ENCODE peak calls at places on chromosomes 5 and 9, in five cellular contexts. One of them, this sample, is unnamed.
A peak's percentile ranks its signal among the peaks of the same experiment; 100 is the strongest.

GRCh38 chr9:121596515-121596914 is 54.9 kb upstream of the DAB2IP start:
- DNase-seq in suprapubic skin: no peak
- DNase-seq in GM23338: no peak
- DNase-seq in AG04450: no peak
- DNase-seq in esophagus squamous epithelium: no peak
- DNase-seq in this sample: no peak

GRCh38 chr5:54495027-54495426 is 22.5 kb upstream of the SNX18 start:
- DNase-seq in suprapubic skin: no peak
- DNase-seq in GM23338: no peak
- DNase-seq in AG04450: no peak
- DNase-seq in esophagus squamous epithelium: no peak
- DNase-seq in this sample: no peak

GRCh38 chr9:94944623-94945022 is 218.1 kb downstream of the AOPEP start:
- DNase-seq in suprapubic skin: no peak
- DNase-seq in GM23338: no peak
- DNase-seq in AG04450: no peak
- DNase-seq in esophagus squamous epithelium: no peak
- DNase-seq in this sample: no peak

GRCh38 chr5:82390088-82390487 is 111.9 kb upstream of the RPS23 start:
- DNase-seq in suprapubic skin: no peak
- DNase-seq in GM23338: no peak
- DNase-seq in AG04450: no peak
- DNase-seq in esophagus squamous epithelium: no peak
- DNase-seq in this sample: no peak

GRCh38 chr9:6055213-6055612 is 39.8 kb upstream of the RANBP6 start:
- DNase-seq in suprapubic skin: no peak
- DNase-seq in GM23338: peak; percentile 95
- DNase-seq in AG04450: peak; percentile 79
- DNase-seq in esophagus squamous epithelium: no peak
- DNase-seq in this sample: no peak

GRCh38 chr5:141001466-141001853 is 35.2 kb downstream of the PCDHAC2 start:
- DNase-seq in suprapubic skin: no peak
- DNase-seq in GM23338: peak; percentile 65
- DNase-seq in AG04450: no peak
- DNase-seq in esophagus squamous epithelium: no peak
- DNase-seq in this sample: no peak

GRCh38 chr9:123614503-123615258 is 258.7 kb downstream of the CRB2 start:
- DNase-seq in suprapubic skin: no peak
- DNase-seq in GM23338: no peak
- DNase-seq in AG04450: no peak
- DNase-seq in esophagus squamous epithelium: no peak
- DNase-seq in this sample: no peak

GRCh38 chr9:14248149-14248548 is 65.8 kb downstream of the NFIB start:
- DNase-seq in suprapubic skin: no peak
- DNase-seq in GM23338: no peak
- DNase-seq in AG04450: no peak
- DNase-seq in esophagus squamous epithelium: no peak
- DNase-seq in this sample: no peak

GRCh38 chr5:76337949-76338589 is 65.0 kb upstream of the IQGAP2 start:
- DNase-seq in suprapubic skin: no peak
- DNase-seq in GM23338: peak; percentile 90
- DNase-seq in AG04450: peak; percentile 2
- DNase-seq in esophagus squamous epithelium: no peak
- DNase-seq in this sample: no peak

GRCh38 chr9:121194730-121195129 is 6.9 kb downstream of the RAB14 start:
- DNase-seq in suprapubic skin: no peak
- DNase-seq in GM23338: no peak
- DNase-seq in AG04450: no peak
- DNase-seq in esophagus squamous epithelium: no peak
- DNase-seq in this sample: no peak

GRCh38 chr9:20811872-20812271 is 127.8 kb downstream of the FOCAD start:
- DNase-seq in suprapubic skin: no peak
- DNase-seq in GM23338: no peak
- DNase-seq in AG04450: no peak
- DNase-seq in esophagus squamous epithelium: no peak
- DNase-seq in this sample: no peak
- H3K27ac ChIP-seq in suprapubic skin: no peak overlapping the region
- H3K27ac ChIP-seq in GM23338: no peak overlapping the region
- H3K27ac ChIP-seq in AG04450: no peak overlapping the region
- H3K27ac ChIP-seq in esophagus squamous epithelium: no peak overlapping the region
- H3K27ac ChIP-seq in this sample: no peak overlapping the region

GRCh38 chr9:96122255-96122654 is 179.7 kb downstream of the HSD17B3 start:
- DNase-seq in suprapubic skin: no peak
- DNase-seq in GM23338: no peak
- DNase-seq in AG04450: no peak
- DNase-seq in esophagus squamous epithelium: no peak
- DNase-seq in this sample: no peak

GRCh38 chr9:96125624-96126023 is 176.4 kb downstream of the HSD17B3 start:
- DNase-seq in suprapubic skin: no peak
- DNase-seq in GM23338: no peak
- DNase-seq in AG04450: no peak
- DNase-seq in esophagus squamous epithelium: no peak
- DNase-seq in this sample: no peak

GRCh38 chr9:96126321-96126881 is 175.6 kb downstream of the HSD17B3 start:
- DNase-seq in suprapubic skin: no peak
- DNase-seq in GM23338: peak; percentile 38
- DNase-seq in AG04450: no peak
- DNase-seq in esophagus squamous epithelium: no peak
- DNase-seq in this sample: no peak

GRCh38 chr9:96121162-96121561 is 180.8 kb downstream of the HSD17B3 start:
- DNase-seq in suprapubic skin: no peak
- DNase-seq in GM23338: no peak
- DNase-seq in AG04450: no peak
- DNase-seq in esophagus squamous epithelium: no peak
- DNase-seq in this sample: no peak

GRCh38 chr9:96122756-96123155 is 179.2 kb downstream of the HSD17B3 start:
- DNase-seq in suprapubic skin: no peak
- DNase-seq in GM23338: no peak
- DNase-seq in AG04450: peak; percentile 24
- DNase-seq in esophagus squamous epithelium: no peak
- DNase-seq in this sample: no peak
- H3K4me3 ChIP-seq in suprapubic skin: no peak overlapping the region
- H3K4me3 ChIP-seq in GM23338: no peak overlapping the region
- H3K4me3 ChIP-seq in AG04450: no peak overlapping the region
- H3K4me3 ChIP-seq in esophagus squamous epithelium: no peak overlapping the region
- H3K4me3 ChIP-seq in this sample: no peak overlapping the region

DNA sequence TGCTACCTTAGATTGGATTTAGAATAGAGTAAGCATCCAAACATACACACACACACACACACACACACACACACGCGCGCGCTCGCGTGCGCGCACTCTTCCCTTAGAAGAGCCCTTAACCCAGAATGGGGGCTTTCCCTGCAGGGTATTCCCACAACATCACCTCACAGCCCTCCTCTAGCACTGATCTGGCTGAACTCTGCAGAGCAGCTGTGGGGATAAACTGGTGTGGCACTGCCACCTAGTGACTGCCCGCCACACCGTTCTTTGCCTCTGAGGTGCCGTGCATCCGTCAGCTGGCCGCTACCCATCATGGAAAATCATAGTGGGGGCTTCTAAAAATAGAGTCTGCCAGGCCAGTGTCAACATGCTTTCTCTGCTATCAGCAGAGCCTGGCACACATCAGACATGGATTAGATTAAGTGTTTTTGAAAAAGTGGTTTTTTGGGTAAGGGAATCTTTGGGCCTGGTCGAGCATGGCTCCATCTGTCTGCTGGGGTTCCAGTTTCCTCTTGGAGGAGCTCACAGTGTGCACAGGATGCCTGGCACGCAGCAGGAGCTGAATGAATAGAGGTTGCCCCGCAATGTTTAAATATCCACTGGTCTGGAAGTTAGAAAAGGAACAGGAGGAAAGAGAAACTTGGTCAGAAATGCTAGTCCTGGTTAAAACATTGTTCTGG is 88.1 kb downstream of the KCNN2 start:
- DNase-seq in suprapubic skin: no peak
- DNase-seq in GM23338: peak; percentile 82
- DNase-seq in AG04450: peak; percentile 23
- DNase-seq in esophagus squamous epithelium: no peak
- DNase-seq in this sample: peak; percentile 61
- TF ChIP-seq CTCF in suprapubic skin: peak; percentile 69
- TF ChIP-seq CTCF in GM23338: peak; percentile 97
- TF ChIP-seq CTCF in AG04450: peak; percentile 88
- TF ChIP-seq CTCF in esophagus squamous epithelium: peak; percentile 36
- TF ChIP-seq CTCF in this sample: peak; percentile 85

DNA sequence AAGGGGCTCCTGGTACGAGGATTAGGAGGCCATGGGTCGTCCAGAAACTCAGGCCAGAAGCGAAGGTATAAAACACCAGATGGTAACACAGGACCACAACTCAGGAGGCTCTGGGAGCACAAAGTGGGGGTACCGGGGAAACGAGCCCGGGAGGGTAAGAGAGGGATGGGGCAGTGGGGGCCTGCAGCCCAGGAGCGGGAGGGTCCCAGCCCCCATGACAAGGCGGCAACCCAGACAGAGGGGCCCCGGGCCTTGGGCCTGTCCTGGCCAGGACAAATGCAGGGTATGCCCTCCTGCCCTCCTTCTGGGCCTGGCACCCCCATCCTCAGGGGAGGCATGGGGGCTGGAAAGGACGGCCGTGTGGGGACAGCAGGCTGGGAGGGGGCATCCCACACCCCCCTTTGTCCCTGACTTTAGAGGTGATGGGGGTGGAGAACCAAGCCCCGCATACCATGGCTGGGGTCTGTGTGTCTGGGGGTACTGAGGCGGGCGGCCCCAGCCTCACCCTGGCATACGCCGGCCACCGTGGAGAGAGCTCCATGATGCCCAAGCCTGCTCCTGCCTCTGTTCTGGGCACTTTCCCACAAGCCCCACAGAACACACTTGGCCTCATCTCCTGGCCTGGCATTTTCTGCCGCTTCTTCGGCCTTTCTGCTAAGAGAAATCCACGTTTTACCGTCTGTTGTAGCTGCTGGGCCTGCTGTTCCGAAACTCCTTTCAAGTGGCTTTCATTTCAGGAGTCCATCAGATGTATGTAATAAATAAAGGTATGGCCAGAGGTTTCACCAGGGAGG is 46.9 kb upstream of the EXOC3 start:
- DNase-seq in suprapubic skin: peak; percentile 48
- DNase-seq in GM23338: no peak
- DNase-seq in AG04450: no peak
- DNase-seq in esophagus squamous epithelium: no peak
- DNase-seq in this sample: peak; percentile 32
- H3K27ac ChIP-seq in suprapubic skin: peak overlapping the region; percentile 1
- H3K27ac ChIP-seq in GM23338: no peak overlapping the region
- H3K27ac ChIP-seq in AG04450: peak overlapping the region; percentile 93
- H3K27ac ChIP-seq in esophagus squamous epithelium: peak overlapping the region; percentile 64
- H3K27ac ChIP-seq in this sample: no peak overlapping the region

DNA sequence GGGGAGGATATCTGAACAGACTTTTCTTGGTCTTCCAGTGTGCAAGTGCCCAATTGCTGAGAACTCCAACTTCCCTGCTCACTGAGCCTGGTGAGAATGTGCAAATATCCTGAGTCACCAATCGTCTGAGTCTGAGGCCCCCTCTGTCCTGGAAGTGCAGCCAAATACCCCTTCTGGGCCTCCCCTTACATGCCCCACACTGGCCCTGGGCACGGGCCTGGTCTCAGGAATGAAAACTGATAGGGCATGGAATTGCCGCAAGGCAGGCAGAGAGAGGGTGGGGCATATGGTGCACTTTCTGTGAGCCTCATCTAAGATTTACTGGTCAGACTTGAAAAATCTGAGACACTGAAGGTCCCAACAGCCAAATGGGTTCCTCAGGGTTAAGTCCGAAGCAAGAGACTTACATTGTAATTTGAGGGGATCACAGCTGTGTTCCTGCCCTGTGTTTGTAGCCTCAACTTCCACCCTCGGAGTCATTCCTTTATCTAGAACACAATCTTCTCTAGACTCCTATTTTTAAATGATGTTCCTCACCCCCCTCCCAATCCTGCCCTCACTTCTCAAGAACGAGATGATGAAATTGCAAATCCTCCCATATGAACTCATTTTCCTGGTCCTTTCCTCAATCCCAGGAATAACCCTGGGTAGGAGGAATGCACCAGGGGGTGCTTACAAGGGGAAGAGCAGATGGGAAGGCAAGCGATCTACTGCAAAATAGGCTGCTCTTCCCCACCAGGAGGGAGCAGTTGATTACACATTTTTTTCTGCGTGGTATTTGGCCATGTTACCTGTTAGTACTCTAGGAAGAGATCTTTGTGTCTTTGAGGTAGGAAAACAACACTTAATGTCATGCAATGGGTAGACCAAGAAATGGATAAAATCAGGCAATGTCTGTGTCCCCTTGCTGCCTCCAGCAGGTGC is 34.6 kb upstream of the ARHGAP26 start:
- DNase-seq in suprapubic skin: no peak
- DNase-seq in GM23338: no peak
- DNase-seq in AG04450: no peak
- DNase-seq in esophagus squamous epithelium: no peak
- DNase-seq in this sample: no peak
- H3K4me3 ChIP-seq in suprapubic skin: no peak overlapping the region
- H3K4me3 ChIP-seq in GM23338: no peak overlapping the region
- H3K4me3 ChIP-seq in AG04450: no peak overlapping the region
- H3K4me3 ChIP-seq in esophagus squamous epithelium: no peak overlapping the region
- H3K4me3 ChIP-seq in this sample: no peak overlapping the region

This sample was measured in psoas muscle.